ENCODE peak calls at places on chromosome 13, in six cellular contexts. S, R, F, E, L and G are unnamed samples.

GRCh38 chr13:52414963-52415362 is 9.0 kb upstream of the THSD1 start:
- DNase-seq in S (no peak), F (peak), R (no peak), E (no peak), L (no peak), G (peak)

GRCh38 chr13:23960566-23961156 is 63.4 kb upstream of the C1QTNF9B start:
- DNase-seq in R (no peak), F (no peak), S (no peak), E (peak), L (no peak), G (peak)

GRCh38 chr13:28492527-28493367 is 2.2 kb downstream of the FLT1 start:
- DNase-seq in R (no peak), L (no peak), E (no peak), S (peak), F (no peak), G (no peak)

GRCh38 chr13:30998548-30999140 is 66.2 kb downstream of the TEX26 start:
- DNase-seq in L (no peak), F (no peak), E (peak), S (no peak), R (no peak), G (peak)

GRCh38 chr13:106795847-106796246 is 227.9 kb upstream of the ARGLU1 start:
- DNase-seq in S (no peak), R (no peak), F (no peak), E (no peak), L (no peak), G (no peak)

GRCh38 chr13:113559901-113560644 is 24.5 kb upstream of the TFDP1 start:
- DNase-seq in R (no peak), F (no peak), S (no peak), E (no peak), L (no peak), G (no peak)

GRCh38 chr13:20801704-20802103 is 27.9 kb upstream of the EEF1AKMT1 start:
- DNase-seq in E (no peak), L (no peak), R (no peak), S (no peak), F (no peak), G (no peak)

GRCh38 chr13:37495046-37495445 is 103.5 kb downstream of the POSTN start:
- DNase-seq in R (no peak), E (no peak), L (no peak), S (no peak), F (peak), G (peak)

GRCh38 chr13:40639226-40639681 is 27.2 kb downstream of the FOXO1 start:
- DNase-seq in R (no peak), E (no peak), L (peak), S (no peak), F (peak), G (peak)

GRCh38 chr13:106061781-106062180 is 473.7 kb downstream of the EFNB2 start:
- DNase-seq in L (no peak), R (no peak), F (no peak), E (no peak), S (no peak), G (no peak)

GRCh38 chr13:101490400-101491015 is 38.0 kb downstream of the ITGBL1 start:
- DNase-seq in L (no peak), R (no peak), E (no peak), F (no peak), S (no peak), G (peak)

GRCh38 chr13:74288361-74288911 is 154.2 kb upstream of the KLF12 start:
- DNase-seq in S (no peak), F (no peak), L (peak), E (no peak), R (peak), G (no peak)

GRCh38 chr13:23609414-23610186 is 39.4 kb downstream of the TNFRSF19 start:
- DNase-seq in E (no peak), R (no peak), L (peak), S (no peak), F (peak), G (peak)

GRCh38 chr13:26602783-26603182 is 45.3 kb downstream of the WASF3 start:
- DNase-seq in F (no peak), E (no peak), L (no peak), R (no peak), S (no peak), G (no peak)

GRCh38 chr13:102774596-102775375 is 1.2 kb upstream of the TEX30 start:
- DNase-seq in F (no peak), S (no peak), L (no peak), E (no peak), R (no peak), G (no peak)

GRCh38 chr13:24178847-24179845 is 18.6 kb downstream of the SPATA13 start:
- DNase-seq in L (no peak), E (no peak), R (no peak), F (no peak), S (no peak), G (peak)

GRCh38 chr13:95002968-95003813 is 290.8 kb upstream of the SOX21 start:
- DNase-seq in R (no peak), L (no peak), E (no peak), F (peak), S (no peak), G (no peak)

GRCh38 chr13:114110091-114110829 is 22.2 kb downstream of the RASA3 start:
- DNase-seq in E (no peak), S (peak), L (no peak), R (peak), F (no peak), G (peak)

GRCh38 chr13:24053505-24054251 is 106.8 kb upstream of the SPATA13 start:
- DNase-seq in L (peak), E (peak), F (peak), R (peak), S (peak), G (peak)

GRCh38 chr13:41512441-41512840 is 55.1 kb downstream of the RGCC start:
- DNase-seq in R (no peak), S (no peak), L (no peak), E (no peak), F (no peak), G (no peak)

GRCh38 chr13:59356607-59357006 is 807.1 kb downstream of the DIAPH3 start:
- DNase-seq in S (no peak), L (peak), F (no peak), R (no peak), E (no peak), G (peak)

GRCh38 chr13:34028496-34029442 is 210.8 kb downstream of the RFC3 start:
- DNase-seq in E (no peak), S (no peak), F (no peak), L (no peak), R (no peak), G (no peak)

GRCh38 chr13:100454876-100455275 is 133.7 kb downstream of the GGACT start:
- DNase-seq in E (no peak), F (no peak), L (no peak), R (no peak), S (no peak), G (peak)

GRCh38 chr13:27624071-27624470 is 2.4 kb downstream of the POLR1D start:
- DNase-seq in F (no peak), E (no peak), L (no peak), S (no peak), R (no peak), G (no peak)

GRCh38 chr13:97344250-97345175 is 89.5 kb upstream of the RAP2A start:
- DNase-seq in L (peak), E (peak), R (peak), F (peak), S (no peak), G (peak)

GRCh38 chr13:23506821-23507210 is 63.4 kb upstream of the TNFRSF19 start:
- DNase-seq in F (peak), S (no peak), R (no peak), L (peak), E (no peak), G (peak)

GRCh38 chr13:26996965-26997752 is 174.5 kb downstream of the USP12 start:
- DNase-seq in R (no peak), E (no peak), L (peak), F (no peak), S (no peak), G (no peak)

GRCh38 chr13:35279500-35279899 is 197.0 kb downstream of the MAB21L1 start:
- DNase-seq in R (no peak), L (no peak), E (no peak), F (no peak), S (no peak), G (no peak)

GRCh38 chr13:58583961-58584360 is 952.4 kb downstream of the PCDH17 start:
- DNase-seq in S (no peak), L (no peak), R (no peak), E (no peak), F (no peak), G (no peak)

GRCh38 chr13:41581884-41582547 is 124.7 kb downstream of the RGCC start:
- DNase-seq in S (no peak), F (no peak), E (no peak), R (no peak), L (no peak), G (no peak)

GRCh38 chr13:69579351-69579750 is 528.3 kb upstream of the ATXN8OS start:
- DNase-seq in F (no peak), S (no peak), R (no peak), E (no peak), L (no peak), G (no peak)

GRCh38 chr13:30340367-30341184 is 33.2 kb upstream of the KATNAL1 start:
- DNase-seq in L (peak), E (peak), R (no peak), S (no peak), F (peak), G (peak)